ENCODE peak calls at places on chromosome 6, in five cellular contexts. One of them, this sample, is unnamed. For H3K4me1, the result is how much of the 10 kb centered on the place peaks cover.

GRCh38 chr6:136921521-136921935 is 573 bp upstream of the SLC35D3 start:
- DNase-seq in neural progenitor cell: peak
- DNase-seq in hepatocyte: peak
- DNase-seq in GM23338: peak
- DNase-seq in PC-3: no peak
- DNase-seq in this sample: no peak

GRCh38 chr6:70673601-70674000 is 5.9 kb downstream of the SMAP1 start:
- DNase-seq in neural progenitor cell: no peak
- DNase-seq in GM23338: peak
- DNase-seq in hepatocyte: no peak
- DNase-seq in PC-3: peak
- DNase-seq in this sample: no peak

GRCh38 chr6:14824060-14824834 is 421.6 kb upstream of the JARID2 start:
- DNase-seq in neural progenitor cell: peak
- DNase-seq in hepatocyte: no peak
- DNase-seq in PC-3: no peak
- DNase-seq in GM23338: no peak
- DNase-seq in this sample: no peak

GRCh38 chr6:4320860-4321259 is 185.5 kb upstream of the ECI2 start:
- DNase-seq in neural progenitor cell: no peak
- DNase-seq in hepatocyte: peak
- DNase-seq in PC-3: peak
- DNase-seq in GM23338: no peak
- DNase-seq in this sample: no peak

GRCh38 chr6:44039191-44039719 is 88.0 kb downstream of the MRPL14 start:
- DNase-seq in GM23338: no peak
- DNase-seq in neural progenitor cell: no peak
- DNase-seq in hepatocyte: no peak
- DNase-seq in PC-3: no peak
- DNase-seq in this sample: no peak

GRCh38 chr6:44156494-44157151 is 2.0 kb upstream of the CAPN11 start:
- DNase-seq in neural progenitor cell: no peak
- DNase-seq in hepatocyte: peak
- DNase-seq in GM23338: peak
- DNase-seq in PC-3: no peak
- DNase-seq in this sample: no peak

GRCh38 chr6:39599341-39599740 is 125.9 kb downstream of the KIF6 start:
- DNase-seq in hepatocyte: no peak
- DNase-seq in GM23338: no peak
- DNase-seq in PC-3: no peak
- DNase-seq in neural progenitor cell: no peak
- DNase-seq in this sample: no peak

GRCh38 chr6:71855406-71855805 is 30.9 kb upstream of the RIMS1 start:
- DNase-seq in hepatocyte: no peak
- DNase-seq in PC-3: peak
- DNase-seq in neural progenitor cell: no peak
- DNase-seq in GM23338: no peak
- DNase-seq in this sample: peak

GRCh38 chr6:25640446-25640845 is 11.6 kb upstream of the SCGN start:
- DNase-seq in hepatocyte: no peak
- DNase-seq in PC-3: no peak
- DNase-seq in GM23338: no peak
- DNase-seq in neural progenitor cell: no peak
- DNase-seq in this sample: no peak

GRCh38 chr6:137832110-137832509 is 34.9 kb upstream of the TNFAIP3 start:
- DNase-seq in neural progenitor cell: no peak
- DNase-seq in PC-3: peak
- DNase-seq in hepatocyte: no peak
- DNase-seq in GM23338: no peak
- DNase-seq in this sample: no peak

GRCh38 chr6:5116243-5116991 is 31.3 kb downstream of the PPP1R3G start:
- DNase-seq in hepatocyte: no peak
- DNase-seq in PC-3: peak
- DNase-seq in GM23338: no peak
- DNase-seq in neural progenitor cell: no peak
- DNase-seq in this sample: no peak

GRCh38 chr6:3376064-3376463 is 80.8 kb downstream of the SLC22A23 start:
- DNase-seq in hepatocyte: no peak
- DNase-seq in GM23338: no peak
- DNase-seq in PC-3: no peak
- DNase-seq in neural progenitor cell: no peak
- DNase-seq in this sample: no peak

GRCh38 chr6:81073323-81073722 is 679.2 kb downstream of the TENT5A start:
- DNase-seq in PC-3: no peak
- DNase-seq in hepatocyte: no peak
- DNase-seq in GM23338: no peak
- DNase-seq in neural progenitor cell: no peak
- DNase-seq in this sample: no peak

GRCh38 chr6:89379281-89379680 is 26.8 kb upstream of the UBE2J1 start:
- DNase-seq in neural progenitor cell: no peak
- DNase-seq in hepatocyte: no peak
- DNase-seq in GM23338: no peak
- DNase-seq in PC-3: no peak
- DNase-seq in this sample: peak

GRCh38 chr6:138005846-138006245 is 101.4 kb downstream of the PERP start:
- DNase-seq in GM23338: no peak
- DNase-seq in neural progenitor cell: no peak
- DNase-seq in PC-3: no peak
- DNase-seq in hepatocyte: no peak
- DNase-seq in this sample: no peak

GRCh38 chr6:168908887-168909286 is 344.8 kb downstream of the THBS2 start:
- DNase-seq in hepatocyte: no peak
- DNase-seq in neural progenitor cell: no peak
- DNase-seq in GM23338: no peak
- DNase-seq in PC-3: no peak
- DNase-seq in this sample: no peak

GRCh38 chr6:3328145-3328544 is 69.4 kb downstream of the PSMG4 start:
- DNase-seq in hepatocyte: no peak
- DNase-seq in PC-3: peak
- DNase-seq in neural progenitor cell: no peak
- DNase-seq in GM23338: no peak
- DNase-seq in this sample: no peak

GRCh38 chr6:82506526-82506925 is 142.9 kb downstream of the TPBG start:
- DNase-seq in hepatocyte: no peak
- DNase-seq in PC-3: peak
- DNase-seq in GM23338: peak
- DNase-seq in neural progenitor cell: no peak
- DNase-seq in this sample: no peak

GRCh38 chr6:155080876-155081845 is 86.0 kb downstream of the TIAM2 start:
- DNase-seq in hepatocyte: no peak
- DNase-seq in neural progenitor cell: peak
- DNase-seq in PC-3: no peak
- DNase-seq in GM23338: no peak
- DNase-seq in this sample: no peak

GRCh38 chr6:132446136-132446535 is 44.9 kb upstream of the MOXD1 start:
- DNase-seq in GM23338: no peak
- DNase-seq in hepatocyte: no peak
- DNase-seq in neural progenitor cell: no peak
- DNase-seq in PC-3: no peak
- DNase-seq in this sample: no peak

GRCh38 chr6:105601541-105602174 is 198.8 kb upstream of the PREP start:
- DNase-seq in PC-3: no peak
- DNase-seq in hepatocyte: peak
- DNase-seq in neural progenitor cell: no peak
- DNase-seq in GM23338: no peak
- DNase-seq in this sample: peak

GRCh38 chr6:12555267-12555666 is 161.3 kb upstream of the PHACTR1 start:
- DNase-seq in neural progenitor cell: no peak
- DNase-seq in hepatocyte: no peak
- DNase-seq in GM23338: no peak
- DNase-seq in PC-3: peak
- DNase-seq in this sample: no peak

GRCh38 chr6:111204881-111205280 is 117.6 kb downstream of the SLC16A10 start:
- DNase-seq in neural progenitor cell: no peak
- DNase-seq in PC-3: no peak
- DNase-seq in hepatocyte: no peak
- DNase-seq in GM23338: no peak
- DNase-seq in this sample: no peak

GRCh38 chr6:54980511-54981275 is 134.1 kb downstream of the FAM83B start:
- DNase-seq in neural progenitor cell: no peak
- DNase-seq in PC-3: peak
- DNase-seq in GM23338: no peak
- DNase-seq in hepatocyte: no peak
- DNase-seq in this sample: no peak

GRCh38 chr6:34922177-34922663 is 33.2 kb downstream of the ANKS1A start:
- DNase-seq in neural progenitor cell: no peak
- DNase-seq in PC-3: peak
- DNase-seq in GM23338: no peak
- DNase-seq in hepatocyte: peak
- DNase-seq in this sample: peak

GRCh38 chr6:92723390-92723931 is 695.9 kb downstream of the EPHA7 start:
- DNase-seq in neural progenitor cell: no peak
- DNase-seq in PC-3: no peak
- DNase-seq in hepatocyte: no peak
- DNase-seq in GM23338: peak
- DNase-seq in this sample: no peak

GRCh38 chr6:101226677-101227135 is 166.8 kb upstream of the GRIK2 start:
- DNase-seq in GM23338: peak
- DNase-seq in PC-3: peak
- DNase-seq in hepatocyte: peak
- DNase-seq in neural progenitor cell: peak
- DNase-seq in this sample: peak

GRCh38 chr6:16130932-16131387 is 2.1 kb downstream of the MYLIP start:
- DNase-seq in GM23338: peak
- DNase-seq in neural progenitor cell: peak
- DNase-seq in hepatocyte: peak
- DNase-seq in PC-3: peak
- DNase-seq in this sample: peak

GRCh38 chr6:154166140-154166539 is 127.1 kb downstream of the OPRM1 start:
- DNase-seq in hepatocyte: no peak
- DNase-seq in neural progenitor cell: no peak
- DNase-seq in GM23338: peak
- DNase-seq in PC-3: peak
- DNase-seq in this sample: peak

GRCh38 chr6:108874470-108875160 is 26.4 kb downstream of the ARMC2 start:
- DNase-seq in GM23338: no peak
- DNase-seq in hepatocyte: peak
- DNase-seq in PC-3: no peak
- DNase-seq in neural progenitor cell: no peak
- DNase-seq in this sample: no peak

GRCh38 chr6:27268803-27269202 is 21.3 kb downstream of the PRSS16 start:
- DNase-seq in PC-3: no peak
- DNase-seq in hepatocyte: no peak
- DNase-seq in neural progenitor cell: peak
- DNase-seq in GM23338: no peak
- DNase-seq in this sample: no peak
- H2AFZ ChIP-seq in PC-3: no peak
- H2AFZ ChIP-seq in hepatocyte: no peak
- H2AFZ ChIP-seq in neural progenitor cell: no peak
- H2AFZ ChIP-seq in GM23338: no peak
- H2AFZ ChIP-seq in this sample: no peak

GRCh38 chr6:166104107-166104506 is 63.5 kb downstream of the TBXT start:
- DNase-seq in GM23338: no peak
- DNase-seq in neural progenitor cell: no peak
- DNase-seq in PC-3: no peak
- DNase-seq in hepatocyte: no peak
- DNase-seq in this sample: no peak

GRCh38 chr6:166104872-166105271 is 62.8 kb downstream of the TBXT start:
- DNase-seq in hepatocyte: no peak
- DNase-seq in GM23338: no peak
- DNase-seq in PC-3: no peak
- DNase-seq in neural progenitor cell: no peak
- DNase-seq in this sample: no peak

GRCh38 chr6:166105341-166106075 is 62.1 kb downstream of the TBXT start:
- DNase-seq in neural progenitor cell: no peak
- DNase-seq in hepatocyte: no peak
- DNase-seq in PC-3: no peak
- DNase-seq in GM23338: no peak
- DNase-seq in this sample: no peak

GRCh38 chr6:166109608-166110007 is 58.0 kb downstream of the TBXT start:
- DNase-seq in hepatocyte: no peak
- DNase-seq in PC-3: no peak
- DNase-seq in GM23338: no peak
- DNase-seq in neural progenitor cell: no peak
- DNase-seq in this sample: no peak

GRCh38 chr6:166106076-166106686 is 61.5 kb downstream of the TBXT start:
- DNase-seq in GM23338: peak
- DNase-seq in neural progenitor cell: peak
- DNase-seq in PC-3: peak
- DNase-seq in hepatocyte: peak
- DNase-seq in this sample: peak
- TF ChIP-seq EZH2phosphoT487 in GM23338: no peak
- TF ChIP-seq EZH2phosphoT487 in neural progenitor cell: no peak
- TF ChIP-seq EZH2phosphoT487 in PC-3: no peak
- TF ChIP-seq EZH2phosphoT487 in hepatocyte: no peak
- TF ChIP-seq EZH2phosphoT487 in this sample: no peak

GRCh38 chr6:113466526-113466925 is 390.6 kb upstream of the MARCKS start:
- DNase-seq in GM23338: no peak
- DNase-seq in PC-3: no peak
- DNase-seq in neural progenitor cell: no peak
- DNase-seq in hepatocyte: no peak
- DNase-seq in this sample: no peak
- H3K4me1 ChIP-seq in GM23338: under half
- H3K4me1 ChIP-seq in PC-3: under half
- H3K4me1 ChIP-seq in neural progenitor cell: under half
- H3K4me1 ChIP-seq in hepatocyte: under half
- H3K4me1 ChIP-seq in this sample: under half

DNA sequence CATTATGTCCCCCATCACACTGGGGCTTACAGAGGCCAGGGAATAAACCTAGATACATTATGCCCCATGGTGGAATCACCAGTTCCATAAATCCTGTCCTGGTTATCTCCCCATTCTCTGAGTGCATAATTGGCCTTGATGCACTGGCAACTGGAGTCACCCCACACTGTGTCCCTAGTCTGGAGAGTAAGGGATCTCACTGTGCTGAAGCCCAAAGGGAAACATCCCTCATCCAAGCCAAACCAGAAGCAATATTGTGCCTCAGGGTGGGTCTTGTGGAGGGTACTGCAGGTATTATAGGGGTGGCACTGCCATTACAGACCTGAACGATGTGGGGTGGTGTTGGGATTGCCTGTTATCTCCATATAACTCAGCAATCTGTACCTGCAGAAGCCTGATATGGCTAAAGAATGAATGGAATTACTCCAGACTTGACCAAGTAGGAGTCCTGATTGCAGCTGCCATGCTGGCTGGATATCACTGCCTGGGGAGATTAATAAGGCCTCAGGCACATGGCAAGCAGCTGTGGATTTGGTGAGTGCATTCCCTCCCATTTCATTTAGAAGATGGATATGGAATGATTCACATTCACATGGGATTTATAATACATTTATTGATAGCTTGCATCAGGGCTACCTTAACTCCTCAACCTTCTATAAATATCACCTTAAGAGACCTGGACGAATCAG is 5.1 kb downstream of the HLA-A start:
- DNase-seq in PC-3: no peak
- DNase-seq in neural progenitor cell: no peak
- DNase-seq in GM23338: no peak
- DNase-seq in hepatocyte: no peak
- DNase-seq in this sample: no peak
- H2AFZ ChIP-seq in PC-3: no peak
- H2AFZ ChIP-seq in neural progenitor cell: no peak
- H2AFZ ChIP-seq in GM23338: no peak
- H2AFZ ChIP-seq in hepatocyte: no peak
- H2AFZ ChIP-seq in this sample: no peak

GRCh38 chr6:147586044-147586443 is 77.6 kb downstream of the SAMD5 start:
- DNase-seq in GM23338: no peak
- DNase-seq in hepatocyte: no peak
- DNase-seq in neural progenitor cell: no peak
- DNase-seq in PC-3: peak
- DNase-seq in this sample: no peak
- TF ChIP-seq EZH2phosphoT487 in GM23338: no peak
- TF ChIP-seq EZH2phosphoT487 in hepatocyte: no peak
- TF ChIP-seq EZH2phosphoT487 in neural progenitor cell: no peak
- TF ChIP-seq EZH2phosphoT487 in PC-3: no peak
- TF ChIP-seq EZH2phosphoT487 in this sample: no peak

GRCh38 chr6:52543262-52543661 is 33.6 kb downstream of the TRAM2 start:
- DNase-seq in GM23338: no peak
- DNase-seq in PC-3: peak
- DNase-seq in neural progenitor cell: no peak
- DNase-seq in hepatocyte: no peak
- DNase-seq in this sample: no peak
- H3K4me1 ChIP-seq in GM23338: under half
- H3K4me1 ChIP-seq in PC-3: half or more
- H3K4me1 ChIP-seq in neural progenitor cell: under half
- H3K4me1 ChIP-seq in hepatocyte: half or more
- H3K4me1 ChIP-seq in this sample: half or more